ENCODE peak calls at places on chromosomes 1 and 21, in four cellular contexts. One of them, this sample, is unnamed.

GRCh38 chr21:39712976-39713375 is 32.0 kb upstream of the IGSF5 start:
- DNase-seq in cardiac fibroblast: no peak
- DNase-seq in pancreas: no peak
- DNase-seq in upper lobe of right lung: no peak
- DNase-seq in this sample: no peak

GRCh38 chr1:1600861-1601563 is 1.1 kb upstream of the FNDC10 start:
- DNase-seq in pancreas: no peak
- DNase-seq in upper lobe of right lung: no peak
- DNase-seq in cardiac fibroblast: no peak
- DNase-seq in this sample: peak; percentile 81

GRCh38 chr21:45543710-45544448 is 1.6 kb upstream of the SLC19A1 start:
- DNase-seq in cardiac fibroblast: no peak
- DNase-seq in upper lobe of right lung: peak; percentile 63
- DNase-seq in pancreas: peak; percentile 24
- DNase-seq in this sample: peak; percentile 89

GRCh38 chr1:245791410-245792312 is 636.9 kb downstream of the KIF26B start:
- DNase-seq in upper lobe of right lung: no peak
- DNase-seq in pancreas: no peak
- DNase-seq in cardiac fibroblast: no peak
- DNase-seq in this sample: no peak

GRCh38 chr21:39676054-39676771 is 63.5 kb downstream of the B3GALT5 start:
- DNase-seq in pancreas: no peak
- DNase-seq in upper lobe of right lung: no peak
- DNase-seq in cardiac fibroblast: no peak
- DNase-seq in this sample: no peak

GRCh38 chr1:22955146-22955545 is 17.5 kb downstream of the LACTBL1 start:
- DNase-seq in cardiac fibroblast: no peak
- DNase-seq in upper lobe of right lung: no peak
- DNase-seq in pancreas: no peak
- DNase-seq in this sample: no peak

GRCh38 chr1:4655674-4656532 is 1.5 kb downstream of the AJAP1 start:
- DNase-seq in pancreas: peak; percentile 45
- DNase-seq in cardiac fibroblast: peak; percentile 44
- DNase-seq in upper lobe of right lung: peak; percentile 65
- DNase-seq in this sample: no peak

GRCh38 chr1:228646717-228647522 is 88.4 kb upstream of the RHOU start:
- DNase-seq in cardiac fibroblast: peak; percentile 63
- DNase-seq in pancreas: peak; percentile 34
- DNase-seq in upper lobe of right lung: no peak
- DNase-seq in this sample: peak; percentile 72

GRCh38 chr1:2279210-2279639 is 51.1 kb downstream of the SKI start:
- DNase-seq in upper lobe of right lung: peak; percentile 81
- DNase-seq in cardiac fibroblast: peak; percentile 78
- DNase-seq in pancreas: peak; percentile 42
- DNase-seq in this sample: no peak

GRCh38 chr1:11707621-11708276 is 16.2 kb downstream of the DRAXIN start:
- DNase-seq in pancreas: peak; percentile 91
- DNase-seq in upper lobe of right lung: peak; percentile 77
- DNase-seq in cardiac fibroblast: no peak
- DNase-seq in this sample: peak; percentile 82

GRCh38 chr1:89973481-89974127 is 21.3 kb upstream of the ZNF326 start:
- DNase-seq in cardiac fibroblast: no peak
- DNase-seq in pancreas: no peak
- DNase-seq in upper lobe of right lung: no peak
- DNase-seq in this sample: no peak

GRCh38 chr1:110619412-110620249 is 13.5 kb upstream of the KCNA2 start:
- DNase-seq in cardiac fibroblast: peak; percentile 60
- DNase-seq in upper lobe of right lung: peak; percentile 96
- DNase-seq in pancreas: peak; percentile 85
- DNase-seq in this sample: no peak

GRCh38 chr1:89195476-89195875 is 3.3 kb downstream of the GBP4 start:
- DNase-seq in upper lobe of right lung: no peak
- DNase-seq in cardiac fibroblast: no peak
- DNase-seq in pancreas: no peak
- DNase-seq in this sample: no peak

GRCh38 chr1:232057217-232057895 is 430.8 kb downstream of the DISC1 start:
- DNase-seq in pancreas: no peak
- DNase-seq in cardiac fibroblast: no peak
- DNase-seq in upper lobe of right lung: no peak
- DNase-seq in this sample: no peak

GRCh38 chr1:11802616-11802972 is 3.2 kb downstream of the MTHFR start:
- DNase-seq in cardiac fibroblast: no peak
- DNase-seq in pancreas: no peak
- DNase-seq in upper lobe of right lung: peak; percentile 65
- DNase-seq in this sample: no peak

DNA sequence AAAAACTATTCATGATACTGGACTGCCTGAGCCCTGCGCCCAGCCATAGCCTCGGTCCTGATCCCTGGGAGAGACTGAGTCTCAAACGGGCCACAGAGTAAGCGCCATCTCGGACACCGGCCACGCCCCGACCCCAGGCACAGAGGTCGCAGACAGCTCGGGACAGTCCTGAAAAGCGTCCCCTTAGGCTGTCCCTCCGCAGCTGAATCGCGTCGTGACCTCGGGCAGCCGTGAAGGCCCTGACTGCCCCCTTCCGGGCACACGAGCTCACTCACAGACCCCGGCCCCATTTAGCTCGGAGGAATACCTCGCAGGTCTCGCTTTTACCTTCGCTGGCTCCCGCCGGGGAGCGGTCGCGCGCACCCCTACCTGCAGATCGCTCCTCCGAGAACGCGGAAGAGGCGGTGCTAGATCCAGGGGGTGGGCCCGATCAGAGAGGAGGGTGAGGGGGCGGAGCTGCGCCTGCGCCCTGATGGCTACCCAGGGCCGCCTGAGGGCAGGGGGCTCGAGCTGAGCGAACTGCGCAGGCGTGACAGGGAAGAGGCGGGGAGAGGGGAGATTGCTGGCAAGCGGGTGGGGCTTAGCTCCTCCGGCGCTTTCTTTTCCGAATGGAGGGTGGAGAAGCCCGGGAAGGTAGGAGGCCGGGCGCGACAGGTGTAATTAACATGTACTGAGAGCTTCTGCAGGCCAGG is at the start of gene MKNK1:
- DNase-seq in pancreas: peak; percentile 99
- DNase-seq in upper lobe of right lung: peak; percentile 99
- DNase-seq in cardiac fibroblast: peak; percentile 93
- DNase-seq in this sample: peak; percentile 99
- TF ChIP-seq CTCF in pancreas: no peak
- TF ChIP-seq CTCF in upper lobe of right lung: peak; percentile 16
- TF ChIP-seq CTCF in cardiac fibroblast: peak; percentile 15
- TF ChIP-seq CTCF in this sample: peak; percentile 70

GRCh38 chr21:42125571-42126544 is 54.7 kb downstream of the UMODL1 start:
- DNase-seq in pancreas: peak; percentile 22
- DNase-seq in cardiac fibroblast: peak; percentile 41
- DNase-seq in upper lobe of right lung: peak; percentile 74
- DNase-seq in this sample: no peak
- TF ChIP-seq CTCF in pancreas: no peak
- TF ChIP-seq CTCF in cardiac fibroblast: peak; percentile 32
- TF ChIP-seq CTCF in upper lobe of right lung: peak; percentile 40
- TF ChIP-seq CTCF in this sample: peak; percentile 65

DNA sequence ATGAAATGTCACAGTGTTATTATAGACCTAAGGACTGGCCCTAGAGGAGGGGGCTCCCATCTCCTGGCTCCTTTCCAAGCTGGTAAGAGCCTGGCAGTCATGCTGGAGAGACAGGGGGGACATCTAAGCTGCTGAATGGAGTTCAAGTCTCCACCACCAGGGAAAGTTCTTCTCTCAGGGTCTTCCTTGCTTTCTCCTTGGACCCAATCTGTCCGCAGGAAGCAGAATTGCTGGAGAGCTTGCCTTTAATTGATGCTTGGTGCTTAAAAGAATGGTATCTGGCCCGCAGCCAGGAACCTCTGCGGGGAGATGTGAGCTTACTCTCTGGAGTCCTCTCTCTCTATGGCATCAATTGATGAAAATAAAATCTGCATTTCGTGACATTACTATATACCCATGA is 25.1 kb downstream of the IRF2BP2 start:
- DNase-seq in pancreas: no peak
- DNase-seq in upper lobe of right lung: no peak
- DNase-seq in cardiac fibroblast: peak; percentile 39
- DNase-seq in this sample: no peak
- TF ChIP-seq CTCF in pancreas: no peak
- TF ChIP-seq CTCF in upper lobe of right lung: no peak
- TF ChIP-seq CTCF in cardiac fibroblast: no peak
- TF ChIP-seq CTCF in this sample: peak; percentile 12

GRCh38 chr1:116725798-116726197 is 28.4 kb upstream of the CD2 start:
- DNase-seq in cardiac fibroblast: no peak
- DNase-seq in pancreas: no peak
- DNase-seq in upper lobe of right lung: no peak
- DNase-seq in this sample: no peak

GRCh38 chr1:116722016-116722838 is 32.0 kb upstream of the CD2 start:
- DNase-seq in cardiac fibroblast: peak; percentile 12
- DNase-seq in upper lobe of right lung: no peak
- DNase-seq in pancreas: no peak
- DNase-seq in this sample: no peak

GRCh38 chr1:116721608-116722007 is 32.6 kb upstream of the CD2 start:
- DNase-seq in upper lobe of right lung: no peak
- DNase-seq in cardiac fibroblast: no peak
- DNase-seq in pancreas: no peak
- DNase-seq in this sample: no peak

GRCh38 chr1:116726872-116727271 is 27.4 kb upstream of the CD2 start:
- DNase-seq in pancreas: no peak
- DNase-seq in upper lobe of right lung: no peak
- DNase-seq in cardiac fibroblast: no peak
- DNase-seq in this sample: no peak

DNA sequence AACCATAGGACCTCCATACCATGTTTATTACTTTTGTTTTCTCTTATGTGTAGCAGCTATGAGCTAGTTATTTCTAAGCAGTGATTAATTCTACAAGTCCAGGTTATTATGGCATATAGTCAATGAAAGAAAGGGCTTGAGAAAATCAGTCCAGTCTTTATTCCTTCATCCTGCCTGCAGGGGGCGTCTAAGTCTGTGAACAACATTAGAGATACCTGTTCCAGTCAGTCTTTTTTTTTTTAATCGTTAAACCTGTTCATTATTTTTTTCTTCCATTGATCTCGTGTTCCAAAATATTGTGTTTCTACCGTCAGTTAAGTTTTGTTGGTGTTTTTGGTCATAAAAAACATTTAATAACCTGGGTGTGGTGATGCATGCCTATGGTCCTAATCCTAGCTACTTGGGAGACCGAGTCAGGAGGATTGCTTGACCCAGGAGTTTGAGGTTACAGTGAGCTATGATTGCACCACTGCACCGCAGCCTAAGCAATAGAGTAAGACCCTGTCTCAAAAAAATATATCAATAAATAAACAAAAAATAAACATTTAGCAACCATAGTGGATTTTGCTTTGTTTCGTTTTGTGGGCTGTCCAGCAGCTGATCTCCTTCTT is 29.4 kb upstream of the CD2 start:
- DNase-seq in cardiac fibroblast: peak; percentile 76
- DNase-seq in pancreas: peak; percentile 63
- DNase-seq in upper lobe of right lung: no peak
- DNase-seq in this sample: no peak
- TF ChIP-seq CTCF in cardiac fibroblast: peak; percentile 66
- TF ChIP-seq CTCF in pancreas: peak; percentile 57
- TF ChIP-seq CTCF in upper lobe of right lung: peak; percentile 82
- TF ChIP-seq CTCF in this sample: peak; percentile 92

GRCh38 chr1:158251160-158251559 is 3.1 kb upstream of the CD1A start:
- DNase-seq in upper lobe of right lung: no peak
- DNase-seq in cardiac fibroblast: no peak
- DNase-seq in pancreas: no peak
- DNase-seq in this sample: no peak

GRCh38 chr1:158248122-158248521 is 6.1 kb upstream of the CD1A start:
- DNase-seq in pancreas: no peak
- DNase-seq in upper lobe of right lung: no peak
- DNase-seq in cardiac fibroblast: no peak
- DNase-seq in this sample: no peak

GRCh38 chr1:158248771-158249170 is 5.5 kb upstream of the CD1A start:
- DNase-seq in upper lobe of right lung: no peak
- DNase-seq in pancreas: no peak
- DNase-seq in cardiac fibroblast: no peak
- DNase-seq in this sample: no peak

GRCh38 chr1:158249646-158250045 is 4.6 kb upstream of the CD1A start:
- DNase-seq in cardiac fibroblast: no peak
- DNase-seq in pancreas: no peak
- DNase-seq in upper lobe of right lung: no peak
- DNase-seq in this sample: no peak

DNA sequence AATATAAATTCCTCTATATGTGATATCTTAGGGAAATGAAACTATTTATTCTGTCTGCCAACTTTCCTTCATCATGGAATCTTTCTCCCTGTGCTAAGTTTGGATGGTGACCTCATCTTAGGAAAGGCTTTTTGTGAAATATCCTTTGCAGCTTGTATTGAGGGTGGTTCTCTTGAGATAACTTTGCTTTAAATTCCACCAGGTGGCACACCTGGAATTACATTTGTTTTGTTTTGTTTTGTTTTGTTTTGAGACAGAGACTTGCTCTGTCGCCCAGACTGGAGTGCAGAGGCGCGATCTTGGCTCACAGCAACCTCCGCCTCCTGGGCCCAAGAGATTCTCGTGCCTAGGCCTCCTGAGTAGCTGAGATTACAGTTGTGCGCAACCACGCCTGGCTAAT is 7.6 kb upstream of the CD1A start:
- DNase-seq in pancreas: no peak
- DNase-seq in cardiac fibroblast: peak; percentile 1
- DNase-seq in upper lobe of right lung: no peak
- DNase-seq in this sample: no peak
- TF ChIP-seq CTCF in pancreas: no peak
- TF ChIP-seq CTCF in cardiac fibroblast: no peak
- TF ChIP-seq CTCF in upper lobe of right lung: no peak
- TF ChIP-seq CTCF in this sample: no peak

DNA sequence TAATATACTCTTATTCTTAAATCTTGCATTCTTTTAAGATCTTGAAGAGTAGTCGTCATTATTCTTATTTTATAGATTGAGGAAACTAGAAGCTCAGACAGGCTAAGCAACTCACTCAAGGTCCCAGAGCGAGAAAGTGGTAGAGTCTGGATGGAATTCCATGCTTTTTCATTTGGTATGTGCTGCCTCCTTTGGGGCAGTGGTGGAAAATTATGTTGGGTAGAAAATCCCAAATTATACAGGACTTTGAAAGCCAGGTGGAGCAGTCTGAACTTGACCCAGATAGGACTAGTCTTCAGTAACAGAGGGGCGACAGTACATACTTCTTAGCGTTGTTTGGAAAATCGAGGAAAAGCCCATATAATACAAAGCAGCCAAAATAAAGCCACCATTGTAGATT is 205.6 kb downstream of the ATG4C start:
- DNase-seq in upper lobe of right lung: no peak
- DNase-seq in cardiac fibroblast: no peak
- DNase-seq in pancreas: no peak
- DNase-seq in this sample: no peak
- TF ChIP-seq CTCF in upper lobe of right lung: no peak
- TF ChIP-seq CTCF in cardiac fibroblast: no peak
- TF ChIP-seq CTCF in pancreas: no peak
- TF ChIP-seq CTCF in this sample: peak; percentile 67

GRCh38 chr1:212457740-212458338 is 25.1 kb downstream of the NENF start:
- DNase-seq in pancreas: no peak
- DNase-seq in cardiac fibroblast: peak; percentile 74
- DNase-seq in upper lobe of right lung: no peak
- DNase-seq in this sample: peak; percentile 35
- TF ChIP-seq CTCF in pancreas: no peak
- TF ChIP-seq CTCF in cardiac fibroblast: peak; percentile 62
- TF ChIP-seq CTCF in upper lobe of right lung: peak; percentile 50
- TF ChIP-seq CTCF in this sample: peak; percentile 71

This sample was measured in chondrocyte.